ENCODE peak calls at places on chromosomes 1 and 21, in seven cellular contexts. X is astrocyte, J is tibial artery, Q is A549, Z is SK-N-SH, H is ascending aorta, D is neural crest cell. O is an unnamed sample.

GRCh38 chr1:30507391-30508174 is 215.8 kb downstream of the MATN1 start:
- DNase-seq in D (no peak), H (no peak), X (no peak), Q (no peak), J (peak), Z (no peak), O (no peak)

GRCh38 chr1:198934901-198935301 is 296.1 kb downstream of the PTPRC start:
- DNase-seq in H (no peak), D (no peak), J (no peak), Q (no peak), X (peak), Z (no peak), O (no peak)

GRCh38 chr1:106571109-106571508 is 485.4 kb upstream of the PRMT6 start:
- DNase-seq in H (no peak), J (no peak), Z (no peak), D (no peak), X (peak), Q (no peak), O (no peak)

GRCh38 chr1:89525169-89525855 is 683 bp downstream of the LRRC8B start:
- DNase-seq in J (peak), Q (peak), D (peak), H (no peak), X (no peak), Z (peak), O (no peak)

GRCh38 chr1:40532844-40533424 is 1.5 kb downstream of the ZNF684 start:
- DNase-seq in H (no peak), X (peak), J (no peak), Q (peak), D (peak), Z (peak), O (no peak)

GRCh38 chr21:43829575-43830119 is 35.4 kb upstream of the AGPAT3 start:
- DNase-seq in Q (no peak), D (no peak), X (no peak), Z (peak), H (no peak), J (no peak), O (no peak)

GRCh38 chr21:42080788-42081083 is 9.6 kb downstream of the UMODL1 start:
- DNase-seq in Z (no peak), X (peak), Q (no peak), H (no peak), J (no peak), D (no peak), O (no peak)

GRCh38 chr21:37257967-37258877 is 8.9 kb downstream of the VPS26C start:
- DNase-seq in J (peak), D (peak), X (peak), Q (peak), Z (peak), H (no peak), O (no peak)

GRCh38 chr21:45856940-45857339 is 124.6 kb upstream of the COL6A1 start:
- DNase-seq in H (no peak), X (no peak), J (no peak), D (no peak), Z (no peak), Q (no peak), O (no peak)

DNA sequence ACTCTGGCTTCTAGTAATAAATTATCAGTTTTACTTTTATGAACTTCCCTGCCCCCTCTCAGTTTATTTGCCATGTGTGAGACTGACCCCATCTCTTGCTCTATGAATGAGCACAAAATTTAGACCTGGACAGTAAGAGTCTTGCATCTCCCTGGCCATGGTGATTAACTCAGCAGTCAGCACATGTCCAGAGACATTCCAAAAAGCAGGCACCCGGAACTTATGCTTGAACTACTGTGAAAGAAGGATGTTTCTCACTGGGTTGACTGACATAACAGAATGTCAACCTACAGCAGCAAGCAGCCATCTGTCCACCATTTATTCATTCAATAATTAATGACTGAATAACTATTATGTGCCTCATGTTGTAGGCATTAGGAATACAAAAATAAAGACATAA is 11.3 kb upstream of the SEC16B start:
- DNase-seq in Z (no peak), J (no peak), X (no peak), D (no peak), Q (no peak), H (no peak), O (no peak)
- TF ChIP-seq CTCF in Z (no peak), J (no peak), X (no peak), D (no peak), Q (no peak), H (no peak), O (no peak)

GRCh38 chr1:190957565-190957964 is 479.9 kb upstream of the BRINP3 start:
- DNase-seq in H (no peak), D (no peak), Q (no peak), X (no peak), Z (no peak), J (no peak), O (no peak)
- TF ChIP-seq CTCF in H (no peak), D (no peak), Q (no peak), X (no peak), Z (no peak), J (no peak), O (no peak)

DNA sequence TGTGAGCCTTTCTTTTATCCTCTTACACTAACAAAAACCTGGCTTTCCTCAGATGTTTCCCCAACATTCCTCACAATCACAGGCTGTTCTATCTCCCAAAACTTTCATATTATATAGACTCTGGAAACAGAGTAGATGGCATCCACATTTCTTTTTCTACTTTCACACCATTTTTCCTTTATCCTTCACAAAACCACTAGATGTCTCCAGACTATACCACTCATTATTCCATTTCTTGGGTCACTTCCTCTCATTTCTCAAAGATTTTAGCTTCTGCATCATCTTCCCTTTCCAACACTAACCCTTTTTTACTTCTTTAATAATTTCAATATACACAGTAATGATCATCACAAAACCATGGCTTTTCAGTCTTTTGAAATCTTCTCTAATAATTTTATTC is 286.0 kb upstream of the DEPDC1 start:
- DNase-seq in J (no peak), D (no peak), X (no peak), Z (no peak), H (no peak), Q (no peak), O (no peak)
- TF ChIP-seq CTCF in J (no peak), D (peak), X (no peak), Z (peak), H (no peak), Q (no peak), O (no peak)

GRCh38 chr21:31410763-31411278 is 66.8 kb upstream of the TIAM1 start:
- DNase-seq in Q (no peak), Z (no peak), J (no peak), X (peak), H (no peak), D (no peak), O (no peak)
- TF ChIP-seq CTCF in Q (no peak), Z (no peak), J (no peak), X (no peak), H (no peak), D (no peak), O (no peak)

GRCh38 chr1:10690484-10690883 is 106.0 kb downstream of the CASZ1 start:
- DNase-seq in Z (no peak), Q (no peak), J (no peak), D (no peak), X (no peak), H (no peak), O (no peak)
- TF ChIP-seq CTCF in Z (no peak), Q (no peak), J (no peak), D (no peak), X (no peak), H (no peak), O (no peak)

GRCh38 chr1:235597867-235598553 is 51.6 kb downstream of the GNG4 start:
- DNase-seq in Q (peak), X (peak), D (no peak), H (no peak), Z (no peak), J (no peak), O (no peak)
- TF ChIP-seq CTCF in Q (peak), X (peak), D (peak), H (no peak), Z (peak), J (no peak), O (no peak)

GRCh38 chr1:13714851-13715250 is 14.9 kb downstream of the PRDM2 start:
- DNase-seq in H (no peak), J (no peak), Q (no peak), D (no peak), Z (no peak), X (no peak), O (no peak)
- TF ChIP-seq CTCF in H (no peak), J (no peak), Q (no peak), D (peak), Z (peak), X (peak), O (no peak)

DNA sequence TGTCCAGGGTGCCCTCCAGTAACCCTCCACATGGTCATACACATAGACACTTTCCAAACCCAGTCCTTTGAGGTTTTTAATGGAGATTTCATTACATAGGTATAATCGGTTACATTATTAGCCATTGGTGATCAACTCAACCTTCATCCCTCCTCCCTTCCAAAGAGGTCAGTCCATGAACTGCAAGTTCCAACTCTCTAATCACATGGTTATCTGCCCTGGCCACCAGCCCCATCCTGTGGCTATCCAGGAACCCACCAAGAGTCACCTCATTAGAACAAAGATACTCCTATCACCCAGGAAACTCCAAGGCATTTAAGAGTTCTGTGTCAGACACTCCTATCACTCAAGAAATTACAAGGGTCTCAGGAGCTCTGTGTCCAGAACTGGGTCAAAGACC is 12.2 kb downstream of the ATP1A4 start:
- DNase-seq in Q (no peak), H (no peak), X (no peak), J (no peak), D (no peak), Z (no peak), O (no peak)
- TF ChIP-seq CTCF in Q (peak), H (no peak), X (no peak), J (no peak), D (no peak), Z (peak), O (no peak)

GRCh38 chr1:203401151-203401550 is 50.2 kb upstream of the FMOD start:
- DNase-seq in Z (no peak), J (no peak), H (no peak), Q (no peak), X (no peak), D (no peak), O (no peak)

GRCh38 chr1:203396595-203397194 is 45.8 kb upstream of the FMOD start:
- DNase-seq in J (no peak), D (no peak), Z (no peak), X (no peak), Q (no peak), H (no peak), O (no peak)

GRCh38 chr1:203390298-203390697 is 39.4 kb upstream of the FMOD start:
- DNase-seq in H (no peak), Z (no peak), X (no peak), D (no peak), J (no peak), Q (no peak), O (no peak)

GRCh38 chr1:203395746-203396145 is 44.8 kb upstream of the FMOD start:
- DNase-seq in J (no peak), H (no peak), X (no peak), D (no peak), Z (no peak), Q (no peak), O (no peak)
- TF ChIP-seq CTCF in J (peak), H (no peak), X (no peak), D (no peak), Z (no peak), Q (no peak), O (no peak)

DNA sequence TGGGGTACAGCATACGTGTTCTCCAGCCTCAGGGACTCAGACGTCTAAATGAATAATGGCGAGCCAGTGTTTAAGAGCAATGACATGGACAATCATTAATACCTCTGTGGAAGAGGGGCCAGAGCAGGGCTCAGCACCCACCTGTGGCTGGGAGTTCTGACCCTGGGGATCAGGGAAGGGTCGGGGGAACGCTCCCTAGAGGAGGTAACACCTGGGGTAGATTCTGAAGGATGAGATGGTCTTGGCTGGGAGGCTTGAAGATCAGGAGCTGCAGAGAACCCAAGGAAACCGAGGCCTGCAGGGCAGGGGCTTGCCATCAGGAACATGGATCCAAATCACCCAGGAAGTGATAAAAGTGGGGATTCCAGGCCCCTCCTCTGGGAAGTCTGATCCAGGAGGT is 138.2 kb upstream of the RUNX3 start:
- DNase-seq in J (no peak), X (no peak), Z (no peak), D (no peak), H (no peak), Q (no peak), O (no peak)
- TF ChIP-seq CTCF in J (no peak), X (no peak), Z (no peak), D (no peak), H (no peak), Q (no peak), O (no peak)